ENCODE peak calls at places on chromosomes 16 and 17, in nine cellular contexts. A is activated CD4-positive, alpha-beta T cell treated with anti-CD3 and anti-CD28 coated beads, Interleukin-2, amount 50 U/mL, for 48 hours; E is fibroblast of the conjunctiva; M is HTR-8/SVneo; X is left cardiac atrium; Q is substantia nigra; I is ELR; O is NB4; L is RPMI7951. N is an unnamed sample.

GRCh38 chr16:88013091-88013609 is 61.9 kb downstream of the BANP start:
- DNase-seq in X (no peak), E (no peak), L (no peak), O (no peak), Q (no peak), M (no peak), I (no peak), A (no peak), N (peak; percentile 58)

GRCh38 chr17:49548506-49549310 is 27.0 kb upstream of the NXPH3 start:
- DNase-seq in I (peak; percentile 51), O (peak; percentile 57), A (peak; percentile 33), Q (no peak), X (no peak), M (peak; percentile 72), E (peak; percentile 13), L (peak; percentile 24), N (peak; percentile 48)

GRCh38 chr16:80280557-80280956 is 260.2 kb upstream of the DYNLRB2 start:
- DNase-seq in X (no peak), L (no peak), I (no peak), A (no peak), O (no peak), E (no peak), Q (no peak), M (no peak), N (no peak)

GRCh38 chr17:79779661-79780365 is 1.9 kb downstream of the CBX2 start:
- DNase-seq in X (no peak), A (no peak), I (no peak), O (no peak), E (no peak), Q (no peak), M (no peak), L (no peak), N (no peak)

GRCh38 chr16:50533317-50533716 is 14.9 kb upstream of the NKD1 start:
- DNase-seq in M (no peak), L (no peak), Q (no peak), I (no peak), X (no peak), A (no peak), E (no peak), O (no peak), N (no peak)

GRCh38 chr16:48308535-48308934 is 61.2 kb upstream of the ABCC11 start:
- DNase-seq in M (no peak), E (no peak), O (no peak), X (no peak), L (no peak), A (no peak), Q (no peak), I (no peak), N (no peak)

GRCh38 chr16:11379420-11379819 is 34.2 kb downstream of the RMI2 start:
- DNase-seq in X (peak; percentile 11), A (peak; percentile 68), Q (no peak), M (no peak), L (peak; percentile 58), I (peak; percentile 38), O (no peak), E (no peak), N (peak; percentile 78)

GRCh38 chr16:89116341-89117238 is 22.9 kb downstream of the ACSF3 start:
- DNase-seq in X (peak; percentile 18), E (no peak), M (no peak), Q (no peak), L (no peak), A (no peak), O (no peak), I (no peak), N (no peak)

GRCh38 chr17:80789356-80789902 is 202.2 kb upstream of the CHMP6 start:
- DNase-seq in L (peak; percentile 93), O (peak; percentile 86), X (no peak), I (peak; percentile 98), A (peak; percentile 52), M (peak; percentile 71), E (peak; percentile 85), Q (no peak), N (peak; percentile 94)

GRCh38 chr16:31435341-31436220 is 7.0 kb downstream of the ZNF843 start:
- DNase-seq in M (no peak), Q (no peak), X (no peak), E (no peak), A (no peak), I (no peak), L (no peak), O (no peak), N (no peak)

GRCh38 chr16:17275076-17275732 is 195.6 kb downstream of the XYLT1 start:
- DNase-seq in M (no peak), A (peak; percentile 17), E (no peak), X (no peak), I (peak; percentile 26), Q (no peak), L (peak; percentile 16), O (no peak), N (peak; percentile 38)

N was measured in Daoy.